ENCODE peak calls at places on chromosomes 5 and 9, in four cellular contexts. One of them, this sample, is unnamed.

GRCh38 chr9:113631811-113632665 is 168.5 kb downstream of the RGS3 start:
- DNase-seq in GM12878: no peak
- DNase-seq in HepG2: no peak
- DNase-seq in K562: no peak
- DNase-seq in this sample: no peak

GRCh38 chr9:126676685-126677143 is 63.0 kb downstream of the LMX1B start:
- DNase-seq in GM12878: no peak
- DNase-seq in HepG2: no peak
- DNase-seq in K562: no peak
- DNase-seq in this sample: no peak

GRCh38 chr5:111681791-111682190 is 75.2 kb downstream of the NREP start:
- DNase-seq in GM12878: no peak
- DNase-seq in HepG2: no peak
- DNase-seq in K562: no peak
- DNase-seq in this sample: no peak

GRCh38 chr5:135126688-135127603 is 92.9 kb upstream of the PITX1 start:
- DNase-seq in GM12878: no peak
- DNase-seq in HepG2: no peak
- DNase-seq in K562: no peak
- DNase-seq in this sample: peak

GRCh38 chr5:150694638-150695037 is 6.2 kb downstream of the RBM22 start:
- DNase-seq in GM12878: no peak
- DNase-seq in HepG2: no peak
- DNase-seq in K562: no peak
- DNase-seq in this sample: no peak

GRCh38 chr5:103582364-103582763 is 19.8 kb upstream of the NUDT12 start:
- DNase-seq in GM12878: peak
- DNase-seq in HepG2: peak
- DNase-seq in K562: peak
- DNase-seq in this sample: no peak

GRCh38 chr5:111863801-111864200 is 106.8 kb upstream of the NREP start:
- DNase-seq in GM12878: no peak
- DNase-seq in HepG2: no peak
- DNase-seq in K562: no peak
- DNase-seq in this sample: no peak

GRCh38 chr9:112586600-112587155 is 100.1 kb downstream of the KIAA1958 start:
- DNase-seq in GM12878: no peak
- DNase-seq in HepG2: no peak
- DNase-seq in K562: no peak
- DNase-seq in this sample: no peak

GRCh38 chr5:176595386-176595943 is 14.5 kb downstream of the GPRIN1 start:
- DNase-seq in GM12878: no peak
- DNase-seq in HepG2: no peak
- DNase-seq in K562: no peak
- DNase-seq in this sample: no peak

GRCh38 chr5:141947366-141947765 is 10.6 kb downstream of the PCDH12 start:
- DNase-seq in GM12878: no peak
- DNase-seq in HepG2: no peak
- DNase-seq in K562: no peak
- DNase-seq in this sample: no peak

GRCh38 chr9:121604654-121605053 is 46.8 kb upstream of the DAB2IP start:
- DNase-seq in GM12878: no peak
- DNase-seq in HepG2: no peak
- DNase-seq in K562: no peak
- DNase-seq in this sample: no peak

GRCh38 chr5:86232246-86232645 is 385.5 kb upstream of the COX7C start:
- DNase-seq in GM12878: no peak
- DNase-seq in HepG2: no peak
- DNase-seq in K562: no peak
- DNase-seq in this sample: no peak

GRCh38 chr5:142245776-142246175 is 79.0 kb downstream of the SPRY4 start:
- DNase-seq in GM12878: no peak
- DNase-seq in HepG2: no peak
- DNase-seq in K562: no peak
- DNase-seq in this sample: no peak

GRCh38 chr5:9898319-9898718 is 268.2 kb upstream of the TAS2R1 start:
- DNase-seq in GM12878: no peak
- DNase-seq in HepG2: peak
- DNase-seq in K562: peak
- DNase-seq in this sample: peak

GRCh38 chr5:60649288-60649917 is 50.6 kb downstream of the DEPDC1B start:
- DNase-seq in GM12878: peak
- DNase-seq in HepG2: peak
- DNase-seq in K562: peak
- DNase-seq in this sample: peak

GRCh38 chr5:80959768-80960442 is at the start of gene RASGRF2:
- DNase-seq in GM12878: no peak
- DNase-seq in HepG2: peak
- DNase-seq in K562: no peak
- DNase-seq in this sample: no peak

GRCh38 chr9:110283736-110284135 is 27.4 kb upstream of the TXN start:
- DNase-seq in GM12878: no peak
- DNase-seq in HepG2: no peak
- DNase-seq in K562: no peak
- DNase-seq in this sample: no peak

GRCh38 chr5:142063878-142064331 is 44.7 kb upstream of the NDFIP1 start:
- DNase-seq in GM12878: no peak
- DNase-seq in HepG2: peak
- DNase-seq in K562: no peak
- DNase-seq in this sample: no peak

GRCh38 chr5:151063136-151063544 is 17.7 kb downstream of the TNIP1 start:
- DNase-seq in GM12878: no peak
- DNase-seq in HepG2: peak
- DNase-seq in K562: peak
- DNase-seq in this sample: peak

GRCh38 chr5:121273818-121274433 is 577.8 kb upstream of the FTMT start:
- DNase-seq in GM12878: no peak
- DNase-seq in HepG2: peak
- DNase-seq in K562: peak
- DNase-seq in this sample: peak

GRCh38 chr5:109016300-109016699 is 268.6 kb downstream of the FER start:
- DNase-seq in GM12878: no peak
- DNase-seq in HepG2: peak
- DNase-seq in K562: no peak
- DNase-seq in this sample: no peak

GRCh38 chr5:154254886-154255285 is 64.4 kb downstream of the GALNT10 start:
- DNase-seq in GM12878: no peak
- DNase-seq in HepG2: no peak
- DNase-seq in K562: no peak
- DNase-seq in this sample: no peak

GRCh38 chr5:76960004-76960625 is 7.3 kb downstream of the CRHBP start:
- DNase-seq in GM12878: no peak
- DNase-seq in HepG2: no peak
- DNase-seq in K562: no peak
- DNase-seq in this sample: no peak

GRCh38 chr5:10565785-10566506 is 2.1 kb downstream of the ANKRD33B start:
- DNase-seq in GM12878: no peak
- DNase-seq in HepG2: no peak
- DNase-seq in K562: peak
- DNase-seq in this sample: no peak

GRCh38 chr9:135890190-135890861 is 17.0 kb downstream of the CAMSAP1 start:
- DNase-seq in GM12878: no peak
- DNase-seq in HepG2: no peak
- DNase-seq in K562: no peak
- DNase-seq in this sample: no peak

GRCh38 chr9:3059781-3060468 is 216.0 kb upstream of the PUM3 start:
- DNase-seq in GM12878: no peak
- DNase-seq in HepG2: no peak
- DNase-seq in K562: no peak
- DNase-seq in this sample: no peak

GRCh38 chr9:111896942-111897830 is 572 bp downstream of the UGCG start:
- DNase-seq in GM12878: no peak
- DNase-seq in HepG2: peak
- DNase-seq in K562: peak
- DNase-seq in this sample: peak

GRCh38 chr9:68925175-68925574 is 88.7 kb downstream of the PRKACG start:
- DNase-seq in GM12878: no peak
- DNase-seq in HepG2: no peak
- DNase-seq in K562: no peak
- DNase-seq in this sample: no peak

GRCh38 chr9:105651806-105652205 is 10.5 kb upstream of the TAL2 start:
- DNase-seq in GM12878: no peak
- DNase-seq in HepG2: no peak
- DNase-seq in K562: no peak
- DNase-seq in this sample: no peak

GRCh38 chr5:165029471-165029870 is 1524.1 kb downstream of the MAT2B start:
- DNase-seq in GM12878: no peak
- DNase-seq in HepG2: peak
- DNase-seq in K562: peak
- DNase-seq in this sample: no peak

GRCh38 chr5:95823738-95824609 is 1.4 kb upstream of the GLRX start:
- DNase-seq in GM12878: no peak
- DNase-seq in HepG2: peak
- DNase-seq in K562: peak
- DNase-seq in this sample: peak

GRCh38 chr5:72454996-72455395 is 52.2 kb downstream of the ZNF366 start:
- DNase-seq in GM12878: no peak
- DNase-seq in HepG2: no peak
- DNase-seq in K562: no peak
- DNase-seq in this sample: no peak

GRCh38 chr5:72455477-72455876 is 51.7 kb downstream of the ZNF366 start:
- DNase-seq in GM12878: no peak
- DNase-seq in HepG2: no peak
- DNase-seq in K562: no peak
- DNase-seq in this sample: no peak

GRCh38 chr5:72453260-72453775 is 53.9 kb downstream of the ZNF366 start:
- DNase-seq in GM12878: no peak
- DNase-seq in HepG2: no peak
- DNase-seq in K562: no peak
- DNase-seq in this sample: no peak

GRCh38 chr5:72452515-72453259 is 54.5 kb downstream of the ZNF366 start:
- DNase-seq in GM12878: no peak
- DNase-seq in HepG2: no peak
- DNase-seq in K562: no peak
- DNase-seq in this sample: peak

DNA sequence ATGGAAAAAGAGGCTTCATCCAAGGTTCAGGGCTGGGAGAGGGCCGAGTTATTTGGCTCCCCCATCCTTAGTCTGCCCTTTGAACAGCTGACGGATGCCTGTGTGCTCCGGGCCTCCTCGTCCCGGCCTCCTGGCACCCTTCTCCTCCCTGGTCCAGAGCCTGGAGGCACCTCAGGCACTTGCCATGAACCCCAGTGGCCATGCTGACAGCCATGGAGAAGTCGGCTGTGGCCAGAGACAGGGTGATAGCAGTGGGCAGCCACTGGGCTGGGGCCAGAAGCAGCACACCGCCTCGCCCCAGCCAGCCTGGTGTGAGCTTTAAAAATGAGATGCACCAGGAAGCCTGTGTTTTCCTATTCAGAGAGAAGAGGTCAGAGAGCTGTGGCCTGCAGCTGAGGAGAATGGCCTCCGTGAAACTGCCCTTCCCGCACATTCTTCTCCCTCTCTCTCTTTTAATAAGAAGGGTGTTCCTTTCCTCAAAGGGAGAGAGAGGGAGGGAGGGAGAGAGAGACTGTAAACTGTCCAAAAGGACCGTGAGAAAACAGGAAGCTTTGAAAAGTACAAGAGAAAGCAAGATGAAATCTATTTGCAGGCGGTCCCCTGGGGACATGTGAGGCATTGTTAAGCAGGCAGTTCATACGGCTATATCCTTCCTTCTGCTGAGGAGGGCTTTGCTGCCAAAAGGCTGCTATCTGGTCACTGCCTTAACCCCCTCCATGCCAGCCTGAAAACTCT is 55.3 kb downstream of the ZNF366 start:
- DNase-seq in GM12878: peak
- DNase-seq in HepG2: no peak
- DNase-seq in K562: no peak
- DNase-seq in this sample: peak
- TF ChIP-seq POLR2AphosphoS2 in GM12878: no peak
- TF ChIP-seq POLR2AphosphoS2 in HepG2: no peak
- TF ChIP-seq POLR2AphosphoS2 in K562: no peak
- TF ChIP-seq POLR2AphosphoS2 in this sample: no peak

DNA sequence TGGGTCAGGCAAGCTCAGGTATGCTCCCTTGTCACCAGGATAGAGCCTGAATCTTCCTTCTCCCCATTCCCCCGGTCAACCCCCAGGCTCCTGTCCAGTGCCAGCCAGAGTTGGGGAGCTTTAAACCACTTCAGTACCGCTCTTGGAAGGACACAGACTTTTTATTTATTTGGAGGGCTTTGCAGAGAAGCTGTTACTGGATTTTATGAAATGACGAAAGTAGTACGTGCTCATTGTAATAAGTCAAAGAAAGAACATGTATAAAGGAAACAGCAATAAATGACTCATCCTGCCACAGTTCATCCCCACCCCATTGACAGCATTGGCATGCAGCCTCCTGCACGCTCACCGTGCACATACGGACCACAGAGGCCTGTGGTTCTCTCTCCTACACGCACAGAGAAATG is 230.3 kb downstream of the AUH start:
- DNase-seq in GM12878: no peak
- DNase-seq in HepG2: no peak
- DNase-seq in K562: no peak
- DNase-seq in this sample: peak
- TF ChIP-seq BHLHE40 in GM12878: no peak
- TF ChIP-seq BHLHE40 in HepG2: no peak
- TF ChIP-seq BHLHE40 in K562: no peak
- TF ChIP-seq BHLHE40 in this sample: no peak

GRCh38 chr9:125374443-125375309 is 113.0 kb downstream of the GAPVD1 start:
- DNase-seq in GM12878: peak
- DNase-seq in HepG2: peak
- DNase-seq in K562: peak
- DNase-seq in this sample: peak
- TF ChIP-seq CHD4 in GM12878: no peak
- TF ChIP-seq CHD4 in HepG2: no peak
- TF ChIP-seq CHD4 in K562: no peak
- TF ChIP-seq CHD4 in this sample: no peak

GRCh38 chr5:124310453-124310852 is 436.0 kb downstream of the ZNF608 start:
- DNase-seq in GM12878: no peak
- DNase-seq in HepG2: no peak
- DNase-seq in K562: no peak
- DNase-seq in this sample: no peak
- TF ChIP-seq POLR2AphosphoS2 in GM12878: no peak
- TF ChIP-seq POLR2AphosphoS2 in HepG2: no peak
- TF ChIP-seq POLR2AphosphoS2 in K562: no peak
- TF ChIP-seq POLR2AphosphoS2 in this sample: no peak

GRCh38 chr5:172881691-172882370 is 47.8 kb downstream of the ERGIC1 start:
- DNase-seq in GM12878: peak
- DNase-seq in HepG2: no peak
- DNase-seq in K562: peak
- DNase-seq in this sample: no peak
- TF ChIP-seq BHLHE40 in GM12878: peak
- TF ChIP-seq BHLHE40 in HepG2: no peak
- TF ChIP-seq BHLHE40 in K562: peak
- TF ChIP-seq BHLHE40 in this sample: no peak

This sample was measured in A549.